ENCODE peak calls at places on chromosomes 12 and 14, in five cellular contexts. H is stimulated activated CD4-positive, alpha-beta T cell treated with anti-CD3 and anti-CD28 coated beads, Interleukin-12 subunit alpha, Interleukin-12 subunit beta, amount 100 ng/mL, for 48 hours; D is neural crest cell; I is SK-N-MC; Z is astrocyte of the hippocampus. B is an unnamed sample.

GRCh38 chr12:78797201-78797931 is 67.2 kb upstream of the SYT1 start:
- DNase-seq in H (no peak), D (no peak), I (no peak), Z (peak; percentile 74), B (no peak)

GRCh38 chr12:93348568-93349435 is 28.9 kb upstream of the NUDT4 start:
- DNase-seq in H (no peak), D (no peak), I (no peak), Z (no peak), B (no peak)

GRCh38 chr12:104974626-104975290 is 11.4 kb upstream of the NOPCHAP1 start:
- DNase-seq in H (no peak), D (no peak), I (no peak), Z (no peak), B (no peak)

GRCh38 chr14:104757681-104758392 is 4.9 kb downstream of the SIVA1 start:
- DNase-seq in H (no peak), D (no peak), I (no peak), Z (no peak), B (no peak)

GRCh38 chr12:2160043-2160442 is 107.3 kb downstream of the CACNA1C start:
- DNase-seq in H (no peak), D (no peak), I (no peak), Z (no peak), B (no peak)

GRCh38 chr12:79162948-79163347 is 298.4 kb downstream of the SYT1 start:
- DNase-seq in H (no peak), D (no peak), I (no peak), Z (no peak), B (no peak)

GRCh38 chr14:79543966-79544365 is 667.3 kb downstream of the DIO2 start:
- DNase-seq in H (no peak), D (no peak), I (no peak), Z (peak; percentile 70), B (peak; percentile 37)

GRCh38 chr14:95294834-95295599 is 24.7 kb downstream of the CLMN start:
- DNase-seq in H (no peak), D (no peak), I (no peak), Z (peak; percentile 42), B (peak; percentile 55)

GRCh38 chr14:102164241-102164641 is 24.5 kb downstream of the WDR20 start:
- DNase-seq in H (no peak), D (no peak), I (no peak), Z (no peak), B (no peak)

GRCh38 chr12:125395583-125396215 is 330.5 kb downstream of the AACS start:
- DNase-seq in H (no peak), D (no peak), I (no peak), Z (no peak), B (no peak)

B was measured in myocyte.